ENCODE peak calls at places on chromosomes 12 and 14, in seven cellular contexts. B, R, P, T, O, V and D are unnamed samples.

GRCh38 chr12:169528-170360 is 44.2 kb downstream of the SLC6A12 start:
- DNase-seq in B (no peak), R (no peak), P (no peak), T (no peak), O (no peak), V (no peak), D (no peak)

GRCh38 chr14:73467800-73468199 is 9.5 kb upstream of the NUMB start:
- DNase-seq in B (no peak), R (no peak), P (no peak), T (no peak), O (no peak), V (peak), D (no peak)

GRCh38 chr14:51023964-51024363 is 70.9 kb downstream of the TRIM9 start:
- DNase-seq in B (no peak), R (no peak), P (no peak), T (no peak), O (no peak), V (no peak), D (no peak)

GRCh38 chr12:96303656-96304055 is 96.6 kb downstream of the CDK17 start:
- DNase-seq in B (no peak), R (no peak), P (no peak), T (no peak), O (no peak), V (no peak), D (no peak)

GRCh38 chr12:8950287-8950574 is 786 bp upstream of the M6PR start:
- DNase-seq in B (no peak), R (no peak), P (no peak), T (no peak), O (no peak), V (no peak), D (no peak)

GRCh38 chr12:96193725-96194571 is at the start of gene ELK3:
- DNase-seq in B (peak), R (no peak), P (peak), T (peak), O (no peak), V (peak), D (peak)

GRCh38 chr12:3833670-3834310 is 39.4 kb downstream of the PARP11 start:
- DNase-seq in B (no peak), R (no peak), P (no peak), T (no peak), O (no peak), V (no peak), D (no peak)

GRCh38 chr12:12626471-12626870 is 14.8 kb downstream of the CREBL2 start:
- DNase-seq in B (no peak), R (no peak), P (no peak), T (no peak), O (no peak), V (no peak), D (no peak)

GRCh38 chr14:88297306-88297705 is 25.8 kb downstream of the KCNK10 start:
- DNase-seq in B (no peak), R (no peak), P (no peak), T (no peak), O (no peak), V (no peak), D (no peak)

GRCh38 chr14:68359862-68360552 is 432.9 kb downstream of the ZFP36L1 start:
- DNase-seq in B (no peak), R (peak), P (no peak), T (no peak), O (no peak), V (no peak), D (no peak)

GRCh38 chr12:76024942-76025600 is 6.5 kb downstream of the PHLDA1 start:
- DNase-seq in B (no peak), R (no peak), P (no peak), T (no peak), O (no peak), V (no peak), D (no peak)

GRCh38 chr12:95848575-95849388 is 10.0 kb upstream of the SNRPF start:
- DNase-seq in B (peak), R (no peak), P (no peak), T (peak), O (no peak), V (no peak), D (peak)

GRCh38 chr14:21924479-21924878 is 250.9 kb upstream of the OR4E1 start:
- DNase-seq in B (no peak), R (no peak), P (no peak), T (no peak), O (peak), V (no peak), D (no peak)

GRCh38 chr14:31380106-31380505 is 40.2 kb downstream of the HEATR5A start:
- DNase-seq in B (no peak), R (no peak), P (no peak), T (no peak), O (no peak), V (no peak), D (no peak)

GRCh38 chr12:10214877-10215267 is 2.2 kb downstream of the GABARAPL1 start:
- DNase-seq in B (no peak), R (no peak), P (no peak), T (no peak), O (no peak), V (peak), D (no peak)

GRCh38 chr14:101098641-101099040 is 195.1 kb upstream of the RTL1 start:
- DNase-seq in B (no peak), R (no peak), P (no peak), T (no peak), O (no peak), V (no peak), D (no peak)

GRCh38 chr12:6866920-6867406 is 368 bp upstream of the TPI1 start:
- DNase-seq in B (no peak), R (no peak), P (peak), T (no peak), O (no peak), V (no peak), D (no peak)

GRCh38 chr12:65765436-65765813 is 58.9 kb upstream of the HMGA2 start:
- DNase-seq in B (no peak), R (peak), P (no peak), T (no peak), O (no peak), V (no peak), D (no peak)

GRCh38 chr12:48788852-48789775 is at the start of gene ADCY6:
- DNase-seq in B (peak), R (peak), P (peak), T (peak), O (no peak), V (no peak), D (peak)

GRCh38 chr12:11152725-11153124 is 18.3 kb upstream of the SMIM10L1 start:
- DNase-seq in B (no peak), R (no peak), P (no peak), T (no peak), O (no peak), V (no peak), D (no peak)

GRCh38 chr14:32074887-32075572 is 2.1 kb upstream of the ARHGAP5 start:
- DNase-seq in B (peak), R (no peak), P (no peak), T (no peak), O (no peak), V (no peak), D (no peak)

GRCh38 chr12:120820885-120821510 is 83.2 kb downstream of the SPPL3 start:
- DNase-seq in B (no peak), R (no peak), P (no peak), T (no peak), O (no peak), V (no peak), D (no peak)

GRCh38 chr14:67514650-67515385 is 18.3 kb upstream of the PLEKHH1 start:
- DNase-seq in B (no peak), R (no peak), P (peak), T (peak), O (no peak), V (peak), D (peak)

GRCh38 chr14:57290753-57291152 is 22.0 kb downstream of the AP5M1 start:
- DNase-seq in B (no peak), R (no peak), P (no peak), T (no peak), O (no peak), V (no peak), D (no peak)

GRCh38 chr14:104135121-104135903 is 3.1 kb upstream of the KIF26A start:
- DNase-seq in B (peak), R (no peak), P (peak), T (peak), O (no peak), V (no peak), D (peak)

GRCh38 chr12:54404061-54405004 is 14.7 kb downstream of the ITGA5 start:
- DNase-seq in B (peak), R (peak), P (peak), T (peak), O (no peak), V (peak), D (no peak)

GRCh38 chr12:91037301-91037700 is 20.5 kb downstream of the KERA start:
- DNase-seq in B (no peak), R (no peak), P (no peak), T (no peak), O (no peak), V (no peak), D (no peak)

GRCh38 chr14:50837850-50838470 is 7.0 kb upstream of the NIN start:
- DNase-seq in B (no peak), R (no peak), P (no peak), T (no peak), O (no peak), V (no peak), D (no peak)

GRCh38 chr12:126447346-126447745 is 1382.1 kb downstream of the AACS start:
- DNase-seq in B (no peak), R (no peak), P (no peak), T (no peak), O (no peak), V (no peak), D (no peak)

GRCh38 chr14:95544588-95544987 is 9.7 kb downstream of the GLRX5 start:
- DNase-seq in B (no peak), R (no peak), P (no peak), T (no peak), O (no peak), V (peak), D (no peak)

GRCh38 chr12:124694846-124695497 is 127.6 kb upstream of the NCOR2 start:
- DNase-seq in B (no peak), R (no peak), P (no peak), T (no peak), O (no peak), V (no peak), D (no peak)

GRCh38 chr12:25960176-25960575 is 1.7 kb downstream of the RASSF8 start:
- DNase-seq in B (no peak), R (no peak), P (no peak), T (peak), O (no peak), V (no peak), D (no peak)

DNA sequence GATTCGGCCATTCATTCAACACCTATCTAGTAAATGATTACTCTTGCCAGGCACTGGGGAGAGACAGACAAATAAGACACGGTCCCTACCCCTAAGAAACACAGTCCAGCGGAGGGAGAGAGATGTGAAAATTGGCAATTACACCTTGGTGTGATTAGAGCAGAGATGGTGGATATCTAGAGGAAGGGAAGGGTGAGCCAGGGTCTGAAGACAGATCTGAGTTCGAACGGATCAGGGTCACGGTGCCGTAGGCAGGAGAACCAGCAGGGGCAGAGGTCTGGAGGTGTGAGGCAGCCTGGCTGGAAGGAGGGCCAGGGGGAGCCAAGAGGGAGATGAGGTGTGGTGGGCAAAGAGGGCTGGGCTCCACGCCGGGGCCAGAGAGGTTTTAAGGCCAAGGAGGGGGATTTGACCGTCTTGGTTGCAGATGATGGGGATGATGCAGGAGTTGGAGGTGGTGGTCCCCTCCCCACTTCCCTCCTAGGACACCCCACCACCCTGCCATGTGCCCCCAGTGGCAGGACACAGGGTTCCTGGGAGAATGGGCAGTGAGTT is 27.1 kb downstream of the FAM222A start:
- DNase-seq in B (no peak), R (no peak), P (no peak), T (peak), O (no peak), V (no peak), D (no peak)
- TF ChIP-seq JUND in B (no peak), R (no peak), P (no peak), T (no peak), O (no peak), V (no peak), D (no peak)

GRCh38 chr12:24759155-24759554 is 189.7 kb downstream of the BCAT1 start:
- DNase-seq in B (peak), R (no peak), P (no peak), T (no peak), O (no peak), V (peak), D (no peak)

GRCh38 chr12:24756479-24757024 is 192.3 kb downstream of the BCAT1 start:
- DNase-seq in B (no peak), R (no peak), P (no peak), T (no peak), O (no peak), V (no peak), D (no peak)

GRCh38 chr12:24751181-24751580 is 197.7 kb downstream of the BCAT1 start:
- DNase-seq in B (no peak), R (no peak), P (no peak), T (no peak), O (no peak), V (no peak), D (no peak)

GRCh38 chr12:24752763-24753462 is 196.0 kb downstream of the BCAT1 start:
- DNase-seq in B (peak), R (no peak), P (no peak), T (no peak), O (no peak), V (no peak), D (no peak)

GRCh38 chr12:24754690-24755638 is 193.9 kb downstream of the BCAT1 start:
- DNase-seq in B (peak), R (no peak), P (no peak), T (no peak), O (no peak), V (no peak), D (no peak)
- TF ChIP-seq JUND in B (peak), R (no peak), P (no peak), T (peak), O (no peak), V (no peak), D (no peak)

DNA sequence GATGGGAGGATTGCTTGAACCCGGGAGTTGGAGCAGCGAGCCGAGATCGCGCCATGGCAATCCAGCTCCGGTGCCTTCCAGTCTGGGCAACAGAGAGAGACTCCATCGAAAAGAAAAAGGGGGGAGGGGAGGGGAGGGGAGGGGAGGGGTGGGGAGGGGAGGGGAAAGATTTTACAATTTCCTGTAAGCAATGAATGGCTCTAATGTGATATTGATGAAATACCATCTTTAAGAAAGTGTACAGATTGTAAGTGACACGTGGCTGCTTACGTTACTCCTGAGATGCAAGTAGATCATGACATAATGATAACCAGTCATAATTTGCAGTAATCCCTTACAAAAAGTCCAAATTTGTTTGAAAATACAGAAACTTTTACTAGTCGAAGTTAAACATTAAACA is 1.4 kb downstream of the SLC25A21 start:
- DNase-seq in B (no peak), R (no peak), P (no peak), T (no peak), O (no peak), V (peak), D (no peak)
- TF ChIP-seq JUND in B (no peak), R (no peak), P (no peak), T (no peak), O (no peak), V (no peak), D (no peak)

GRCh38 chr12:58314610-58315009 is 373.2 kb downstream of the ATP23 start:
- DNase-seq in B (no peak), R (no peak), P (no peak), T (no peak), O (no peak), V (no peak), D (no peak)
- TF ChIP-seq JUND in B (no peak), R (no peak), P (no peak), T (no peak), O (no peak), V (no peak), D (no peak)

GRCh38 chr12:111069886-111070285 is 149.5 kb upstream of the MYL2 start:
- DNase-seq in B (no peak), R (no peak), P (no peak), T (no peak), O (no peak), V (no peak), D (no peak)
- TF ChIP-seq JUND in B (no peak), R (no peak), P (no peak), T (no peak), O (no peak), V (no peak), D (no peak)

GRCh38 chr12:28759334-28759733 is 389.7 kb upstream of the FAR2 start:
- DNase-seq in B (peak), R (no peak), P (peak), T (no peak), O (no peak), V (no peak), D (no peak)
- TF ChIP-seq JUND in B (no peak), R (no peak), P (peak), T (no peak), O (no peak), V (no peak), D (no peak)

GRCh38 chr12:128259556-128260070 is 7.4 kb upstream of the TMEM132C start:
- DNase-seq in B (peak), R (no peak), P (peak), T (peak), O (no peak), V (peak), D (peak)
- TF ChIP-seq JUND in B (no peak), R (no peak), P (no peak), T (no peak), O (no peak), V (no peak), D (no peak)